ENCODE peak calls at places on chromosomes 6 and 20, in six cellular contexts. V is NB4, W is HepG2, R is endothelial cell of umbilical vein, U is GM12878, T is K562. I is an unnamed sample.

GRCh38 chr6:111837641-111838500 is 35.4 kb downstream of the FYN start:
- DNase-seq in T (no peak), U (peak; percentile 85), R (no peak), V (no peak), W (no peak), I (no peak)

GRCh38 chr20:44833437-44833836 is 23.1 kb upstream of the RIMS4 start:
- DNase-seq in W (no peak), U (no peak), V (no peak), R (no peak), T (no peak), I (no peak)

GRCh38 chr6:158016571-158017383 is 35.1 kb downstream of the SYNJ2 start:
- DNase-seq in T (no peak), R (peak; percentile 79), U (no peak), W (no peak), V (no peak), I (no peak)

GRCh38 chr6:141667580-141668309 is 465.0 kb upstream of the GJE1 start:
- DNase-seq in U (no peak), V (no peak), T (no peak), W (no peak), R (no peak), I (no peak)

GRCh38 chr6:33081098-33081824 is 5.5 kb downstream of the HLA-DPB1 start:
- DNase-seq in U (no peak), W (no peak), V (no peak), R (no peak), T (no peak), I (no peak)

GRCh38 chr6:34459899-34460593 is 5.8 kb upstream of the PACSIN1 start:
- DNase-seq in R (peak; percentile 60), V (peak; percentile 81), W (peak; percentile 59), U (peak; percentile 24), T (peak; percentile 77), I (peak; percentile 36)

GRCh38 chr6:44056392-44057237 is 70.6 kb downstream of the MRPL14 start:
- DNase-seq in V (no peak), U (no peak), W (no peak), T (no peak), R (peak; percentile 63), I (no peak)

GRCh38 chr6:2182251-2182650 is 63.2 kb downstream of the GMDS start:
- DNase-seq in T (no peak), U (no peak), W (no peak), R (no peak), V (no peak), I (no peak)

DNA sequence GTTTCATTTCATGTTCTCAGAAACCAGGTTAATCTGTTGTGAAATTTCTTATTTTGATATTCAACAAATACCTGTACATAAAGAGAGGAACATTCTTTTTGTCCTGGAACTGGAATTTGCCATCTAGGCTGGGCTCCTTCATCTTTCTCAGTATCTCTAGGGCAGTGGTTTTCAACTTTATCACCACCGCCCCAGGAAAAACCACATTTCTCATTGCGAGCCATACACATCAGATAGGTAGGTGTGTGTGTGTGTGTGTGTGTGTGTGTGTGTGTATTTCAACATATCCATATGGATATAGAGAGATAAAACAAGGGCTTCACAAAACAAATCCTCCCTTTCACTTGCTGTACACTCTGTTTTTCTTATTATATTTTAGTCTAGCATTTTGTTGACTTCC is 24.1 kb downstream of the BFSP1 start:
- DNase-seq in T (no peak), R (no peak), U (no peak), V (no peak), W (no peak), I (no peak)
- TF ChIP-seq MYC in T (no peak), R (no peak), U (no peak), V (no peak), W (no peak), I (no peak)

DNA sequence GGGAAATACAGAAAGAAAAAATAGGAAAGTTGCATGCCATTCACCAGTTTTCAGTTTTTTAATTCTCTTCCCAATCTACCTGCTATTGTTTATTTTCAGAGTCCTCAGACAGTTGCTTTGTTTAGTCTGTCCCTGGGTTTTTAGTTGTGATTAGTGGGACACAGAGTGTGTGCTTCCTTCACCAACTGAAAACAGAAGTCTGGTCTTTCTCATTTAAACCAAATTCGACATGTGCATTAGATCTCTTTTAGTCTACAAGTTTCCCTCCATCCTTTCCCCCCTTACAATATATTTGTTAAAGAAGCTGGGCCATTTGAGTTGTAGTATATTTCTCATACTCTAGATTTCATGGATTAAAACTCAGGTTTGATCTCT is 58.7 kb upstream of the STMND1 start:
- DNase-seq in R (no peak), W (no peak), U (no peak), V (no peak), T (no peak), I (no peak)
- TF ChIP-seq MYC in R (no peak), W (no peak), U (no peak), V (no peak), T (no peak), I (no peak)

DNA sequence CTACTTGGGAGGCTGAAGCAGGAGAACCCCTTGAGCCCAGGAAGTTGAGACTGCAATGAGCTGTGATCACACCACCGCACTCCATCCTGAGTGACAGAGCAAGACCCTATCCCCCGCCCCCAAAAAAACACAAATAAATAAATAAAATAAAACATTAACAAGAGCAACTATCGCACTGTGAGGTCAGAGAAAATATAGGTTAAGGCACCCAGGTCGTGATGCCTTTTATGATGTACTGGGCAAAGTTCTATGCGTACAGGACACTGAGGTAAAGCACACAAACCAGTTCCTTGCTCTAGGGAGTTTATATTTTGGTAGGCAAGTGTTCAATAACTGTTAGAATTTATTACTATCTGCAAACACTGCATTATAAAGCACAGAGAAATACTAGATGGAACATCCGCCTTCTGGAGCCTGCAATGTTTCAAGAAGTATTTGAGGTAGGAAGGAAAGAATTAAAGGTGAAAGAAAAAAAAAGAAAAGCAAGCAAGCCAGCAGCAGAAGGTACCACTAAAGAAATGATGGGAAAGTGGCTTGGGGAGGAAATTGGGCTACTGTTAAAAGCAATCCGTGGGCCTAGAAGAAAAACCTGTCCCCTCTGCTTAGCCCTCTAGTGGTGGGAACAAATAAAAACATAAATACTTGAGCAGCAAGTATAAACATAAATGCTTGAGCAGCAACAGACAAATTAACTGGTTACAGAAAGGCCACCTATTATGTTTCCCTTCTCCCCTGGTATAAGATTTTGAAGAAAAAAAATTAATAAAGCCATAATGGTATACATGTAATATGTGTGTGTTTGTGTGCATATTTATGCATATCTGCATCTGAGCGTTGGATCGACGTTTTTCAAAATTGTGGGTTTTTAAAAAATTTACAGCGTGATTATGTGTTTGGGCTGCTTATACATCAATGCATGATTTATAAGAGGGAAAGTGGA is 128.0 kb downstream of the PHACTR1 start:
- DNase-seq in R (peak; percentile 23), W (peak; percentile 20), U (no peak), T (peak; percentile 44), V (peak; percentile 41), I (peak; percentile 13)
- TF ChIP-seq MYC in R (no peak), W (no peak), U (no peak), T (no peak), V (no peak), I (no peak)

DNA sequence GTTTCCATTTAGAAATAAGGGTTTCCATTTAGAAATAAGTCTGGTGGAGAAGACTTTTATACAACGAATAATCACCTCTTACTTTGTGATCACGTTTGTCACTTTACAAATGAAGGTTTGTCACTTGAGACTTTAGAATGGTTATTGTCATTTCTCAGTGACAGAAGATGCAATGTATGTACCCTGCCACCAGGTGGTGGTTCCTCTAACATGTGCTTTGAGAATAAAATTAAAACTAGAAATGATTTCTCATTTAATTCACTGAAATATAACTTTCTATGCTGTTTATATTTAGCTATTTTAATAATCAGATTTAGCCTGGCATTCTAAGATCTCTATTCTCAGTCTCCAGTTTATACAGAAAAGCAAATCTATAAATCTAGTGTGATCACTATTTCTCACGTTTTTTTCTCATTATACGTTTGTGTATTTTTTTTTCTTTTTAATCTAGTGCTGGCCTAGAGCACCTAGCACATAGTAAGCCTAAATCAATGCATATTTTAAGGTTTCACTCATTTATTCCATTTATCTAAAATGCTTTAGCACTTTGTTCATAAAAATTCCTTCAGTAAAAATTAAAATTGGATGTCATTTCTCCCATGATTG is 57.4 kb upstream of the TFAP2D start:
- DNase-seq in V (peak; percentile 21), R (peak; percentile 32), U (no peak), W (peak; percentile 16), T (peak; percentile 44), I (peak; percentile 4)
- TF ChIP-seq MYC in V (no peak), R (no peak), U (no peak), W (no peak), T (no peak), I (no peak)

GRCh38 chr6:122352958-122353357 is 46.5 kb upstream of the HSF2 start:
- DNase-seq in R (no peak), U (no peak), V (no peak), T (no peak), W (no peak), I (no peak)
- TF ChIP-seq MYC in R (no peak), U (no peak), V (no peak), T (no peak), W (no peak), I (no peak)

GRCh38 chr6:39965716-39966115 is 31.5 kb upstream of the MOCS1 start:
- DNase-seq in R (no peak), U (no peak), W (no peak), V (no peak), T (no peak), I (no peak)

GRCh38 chr6:39962831-39963230 is 28.6 kb upstream of the MOCS1 start:
- DNase-seq in V (no peak), U (no peak), T (no peak), R (no peak), W (no peak), I (no peak)

GRCh38 chr6:39964094-39964493 is 29.8 kb upstream of the MOCS1 start:
- DNase-seq in W (no peak), R (no peak), T (no peak), U (no peak), V (no peak), I (no peak)

GRCh38 chr6:39961178-39961577 is 26.9 kb upstream of the MOCS1 start:
- DNase-seq in U (no peak), R (no peak), V (no peak), W (no peak), T (no peak), I (no peak)

GRCh38 chr6:39964530-39964929 is 30.3 kb upstream of the MOCS1 start:
- DNase-seq in T (no peak), V (no peak), R (no peak), W (no peak), U (no peak), I (no peak)
- TF ChIP-seq MYC in T (no peak), V (no peak), R (no peak), W (no peak), U (no peak), I (no peak)

DNA sequence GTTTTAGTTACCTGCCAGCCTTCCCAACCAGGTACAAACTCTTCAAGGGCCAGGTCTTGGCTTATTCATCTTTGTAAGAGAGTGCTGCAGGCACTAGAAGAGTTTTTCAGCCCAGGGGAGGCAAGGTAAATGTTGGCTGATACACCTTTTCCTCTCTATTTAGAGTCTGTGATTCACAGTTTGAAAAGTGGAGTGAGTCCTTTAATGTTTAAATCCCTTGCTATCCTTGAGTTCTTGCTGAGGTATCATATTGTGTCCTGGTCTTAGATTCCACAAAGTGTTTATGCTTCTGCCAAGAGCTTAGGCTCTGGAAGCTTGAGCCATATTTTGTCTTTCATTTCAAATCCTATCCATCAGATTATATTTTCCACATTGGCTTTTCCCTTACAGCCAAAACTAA is 52.8 kb upstream of the CITED2 start:
- DNase-seq in T (no peak), U (no peak), R (no peak), W (no peak), V (no peak), I (no peak)
- TF ChIP-seq MYC in T (no peak), U (no peak), R (no peak), W (no peak), V (no peak), I (no peak)